ENCODE peak calls at places on chromosomes 5 and 9, in four cellular contexts. One of them, this sample, is unnamed.
A peak's percentile ranks its signal among the peaks of the same experiment; 100 is the strongest.

GRCh38 chr5:172274951-172275753 is 8.4 kb downstream of the UBTD2 start:
- DNase-seq in cardiac fibroblast: peak; percentile 68
- DNase-seq in NCI-H1105 treated with DMSO at 0.1 percent for 48 hours: no peak
- DNase-seq in NB4: no peak
- DNase-seq in this sample: no peak

GRCh38 chr5:111675540-111675939 is 81.5 kb downstream of the NREP start:
- DNase-seq in cardiac fibroblast: no peak
- DNase-seq in NCI-H1105 treated with DMSO at 0.1 percent for 48 hours: no peak
- DNase-seq in NB4: no peak
- DNase-seq in this sample: no peak

GRCh38 chr5:71586052-71586940 is 844 bp upstream of the MCCC2 start:
- DNase-seq in cardiac fibroblast: peak; percentile 41
- DNase-seq in NCI-H1105 treated with DMSO at 0.1 percent for 48 hours: peak; percentile 26
- DNase-seq in NB4: peak; percentile 55
- DNase-seq in this sample: no peak

GRCh38 chr5:141604318-141604717 is 14.5 kb downstream of the DIAPH1 start:
- DNase-seq in cardiac fibroblast: peak; percentile 98
- DNase-seq in NCI-H1105 treated with DMSO at 0.1 percent for 48 hours: no peak
- DNase-seq in NB4: peak; percentile 97
- DNase-seq in this sample: no peak

GRCh38 chr9:3007331-3007730 is 163.4 kb upstream of the PUM3 start:
- DNase-seq in cardiac fibroblast: no peak
- DNase-seq in NCI-H1105 treated with DMSO at 0.1 percent for 48 hours: no peak
- DNase-seq in NB4: no peak
- DNase-seq in this sample: no peak

GRCh38 chr9:105278751-105279150 is 34.3 kb downstream of the SLC44A1 start:
- DNase-seq in cardiac fibroblast: no peak
- DNase-seq in NCI-H1105 treated with DMSO at 0.1 percent for 48 hours: no peak
- DNase-seq in NB4: no peak
- DNase-seq in this sample: no peak

GRCh38 chr5:53169933-53170332 is 60.4 kb upstream of the MOCS2 start:
- DNase-seq in cardiac fibroblast: no peak
- DNase-seq in NCI-H1105 treated with DMSO at 0.1 percent for 48 hours: no peak
- DNase-seq in NB4: no peak
- DNase-seq in this sample: no peak

GRCh38 chr5:110262754-110263153 is 463.7 kb downstream of the TMEM232 start:
- DNase-seq in cardiac fibroblast: no peak
- DNase-seq in NCI-H1105 treated with DMSO at 0.1 percent for 48 hours: no peak
- DNase-seq in NB4: no peak
- DNase-seq in this sample: no peak

GRCh38 chr5:94389515-94389899 is 228.9 kb downstream of the KIAA0825 start:
- DNase-seq in cardiac fibroblast: no peak
- DNase-seq in NCI-H1105 treated with DMSO at 0.1 percent for 48 hours: no peak
- DNase-seq in NB4: no peak
- DNase-seq in this sample: no peak

GRCh38 chr9:89661956-89662717 is 57.3 kb downstream of the GADD45G start:
- DNase-seq in cardiac fibroblast: peak; percentile 59
- DNase-seq in NCI-H1105 treated with DMSO at 0.1 percent for 48 hours: peak; percentile 96
- DNase-seq in NB4: peak; percentile 20
- DNase-seq in this sample: peak; percentile 97

GRCh38 chr5:43728581-43728980 is 125.6 kb downstream of the NNT start:
- DNase-seq in cardiac fibroblast: no peak
- DNase-seq in NCI-H1105 treated with DMSO at 0.1 percent for 48 hours: no peak
- DNase-seq in NB4: no peak
- DNase-seq in this sample: no peak

GRCh38 chr9:14654932-14655331 is 38.3 kb downstream of the ZDHHC21 start:
- DNase-seq in cardiac fibroblast: peak; percentile 10
- DNase-seq in NCI-H1105 treated with DMSO at 0.1 percent for 48 hours: no peak
- DNase-seq in NB4: peak; percentile 12
- DNase-seq in this sample: no peak

GRCh38 chr5:145543968-145544367 is 291.2 kb downstream of the PRELID2 start:
- DNase-seq in cardiac fibroblast: no peak
- DNase-seq in NCI-H1105 treated with DMSO at 0.1 percent for 48 hours: no peak
- DNase-seq in NB4: no peak
- DNase-seq in this sample: no peak

GRCh38 chr9:12933957-12934356 is 159.1 kb downstream of the LURAP1L start:
- DNase-seq in cardiac fibroblast: peak; percentile 29
- DNase-seq in NCI-H1105 treated with DMSO at 0.1 percent for 48 hours: no peak
- DNase-seq in NB4: no peak
- DNase-seq in this sample: no peak

GRCh38 chr5:8842906-8843590 is 702.8 kb downstream of the SEMA5A start:
- DNase-seq in cardiac fibroblast: peak; percentile 53
- DNase-seq in NCI-H1105 treated with DMSO at 0.1 percent for 48 hours: no peak
- DNase-seq in NB4: peak; percentile 4
- DNase-seq in this sample: no peak

GRCh38 chr9:33734911-33735310 is 60.5 kb upstream of the PRSS3 start:
- DNase-seq in cardiac fibroblast: no peak
- DNase-seq in NCI-H1105 treated with DMSO at 0.1 percent for 48 hours: no peak
- DNase-seq in NB4: no peak
- DNase-seq in this sample: no peak

GRCh38 chr9:134329886-134330285 is 3.6 kb downstream of the RXRA start:
- DNase-seq in cardiac fibroblast: peak; percentile 27
- DNase-seq in NCI-H1105 treated with DMSO at 0.1 percent for 48 hours: no peak
- DNase-seq in NB4: no peak
- DNase-seq in this sample: no peak

GRCh38 chr5:17415282-17415681 is 82.7 kb upstream of the TAF11L2 start:
- DNase-seq in cardiac fibroblast: no peak
- DNase-seq in NCI-H1105 treated with DMSO at 0.1 percent for 48 hours: no peak
- DNase-seq in NB4: no peak
- DNase-seq in this sample: peak; percentile 81

GRCh38 chr5:50807661-50808060 is 141.2 kb downstream of the PARP8 start:
- DNase-seq in cardiac fibroblast: peak; percentile 66
- DNase-seq in NCI-H1105 treated with DMSO at 0.1 percent for 48 hours: no peak
- DNase-seq in NB4: no peak
- DNase-seq in this sample: peak; percentile 15

GRCh38 chr9:99445920-99446319 is 223.8 kb downstream of the SEC61B start:
- DNase-seq in cardiac fibroblast: no peak
- DNase-seq in NCI-H1105 treated with DMSO at 0.1 percent for 48 hours: no peak
- DNase-seq in NB4: no peak
- DNase-seq in this sample: no peak

GRCh38 chr5:132321109-132321721 is 27.0 kb downstream of the SLC22A4 start:
- DNase-seq in cardiac fibroblast: no peak
- DNase-seq in NCI-H1105 treated with DMSO at 0.1 percent for 48 hours: no peak
- DNase-seq in NB4: no peak
- DNase-seq in this sample: no peak

GRCh38 chr5:137199201-137199600 is 299.9 kb downstream of the SPOCK1 start:
- DNase-seq in cardiac fibroblast: no peak
- DNase-seq in NCI-H1105 treated with DMSO at 0.1 percent for 48 hours: no peak
- DNase-seq in NB4: no peak
- DNase-seq in this sample: no peak

GRCh38 chr5:173920024-173920753 is 32.0 kb downstream of the CPEB4 start:
- DNase-seq in cardiac fibroblast: no peak
- DNase-seq in NCI-H1105 treated with DMSO at 0.1 percent for 48 hours: peak; percentile 63
- DNase-seq in NB4: peak; percentile 21
- DNase-seq in this sample: no peak

GRCh38 chr5:54007822-54008777 is 302.3 kb downstream of the ARL15 start:
- DNase-seq in cardiac fibroblast: peak; percentile 55
- DNase-seq in NCI-H1105 treated with DMSO at 0.1 percent for 48 hours: no peak
- DNase-seq in NB4: no peak
- DNase-seq in this sample: no peak

GRCh38 chr5:135242021-135242480 is 157.0 kb downstream of the MACROH2A1 start:
- DNase-seq in cardiac fibroblast: peak; percentile 49
- DNase-seq in NCI-H1105 treated with DMSO at 0.1 percent for 48 hours: no peak
- DNase-seq in NB4: no peak
- DNase-seq in this sample: no peak

GRCh38 chr5:117204926-117205869 is 630.6 kb upstream of the SEMA6A start:
- DNase-seq in cardiac fibroblast: no peak
- DNase-seq in NCI-H1105 treated with DMSO at 0.1 percent for 48 hours: no peak
- DNase-seq in NB4: no peak
- DNase-seq in this sample: peak; percentile 82

GRCh38 chr9:107874137-107874536 is 384.6 kb upstream of the KLF4 start:
- DNase-seq in cardiac fibroblast: no peak
- DNase-seq in NCI-H1105 treated with DMSO at 0.1 percent for 48 hours: no peak
- DNase-seq in NB4: no peak
- DNase-seq in this sample: no peak

GRCh38 chr5:34411470-34412346 is 244.4 kb upstream of the RAI14 start:
- DNase-seq in cardiac fibroblast: peak; percentile 27
- DNase-seq in NCI-H1105 treated with DMSO at 0.1 percent for 48 hours: no peak
- DNase-seq in NB4: no peak
- DNase-seq in this sample: peak; percentile 35

GRCh38 chr9:68780735-68781134 is 75.7 kb downstream of the PIP5K1B start:
- DNase-seq in cardiac fibroblast: no peak
- DNase-seq in NCI-H1105 treated with DMSO at 0.1 percent for 48 hours: peak; percentile 3
- DNase-seq in NB4: no peak
- DNase-seq in this sample: no peak

GRCh38 chr5:68444833-68445232 is 229.3 kb downstream of the PIK3R1 start:
- DNase-seq in cardiac fibroblast: no peak
- DNase-seq in NCI-H1105 treated with DMSO at 0.1 percent for 48 hours: no peak
- DNase-seq in NB4: no peak
- DNase-seq in this sample: no peak

GRCh38 chr5:98902733-98903132 is 26.1 kb downstream of the CHD1 start:
- DNase-seq in cardiac fibroblast: peak; percentile 68
- DNase-seq in NCI-H1105 treated with DMSO at 0.1 percent for 48 hours: no peak
- DNase-seq in NB4: no peak
- DNase-seq in this sample: no peak

GRCh38 chr9:37903581-37903830 is 421 bp downstream of the SLC25A51 start:
- DNase-seq in cardiac fibroblast: no peak
- DNase-seq in NCI-H1105 treated with DMSO at 0.1 percent for 48 hours: no peak
- DNase-seq in NB4: no peak
- DNase-seq in this sample: no peak

GRCh38 chr5:181045316-181045715 is 5.2 kb downstream of the BTNL9 start:
- DNase-seq in cardiac fibroblast: no peak
- DNase-seq in NCI-H1105 treated with DMSO at 0.1 percent for 48 hours: no peak
- DNase-seq in NB4: peak; percentile 11
- DNase-seq in this sample: no peak

GRCh38 chr5:157280927-157281326 is 15.0 kb downstream of the CYFIP2 start:
- DNase-seq in cardiac fibroblast: peak; percentile 76
- DNase-seq in NCI-H1105 treated with DMSO at 0.1 percent for 48 hours: no peak
- DNase-seq in NB4: peak; percentile 19
- DNase-seq in this sample: no peak

GRCh38 chr9:18834740-18835361 is 198.2 kb downstream of the SAXO1 start:
- DNase-seq in cardiac fibroblast: no peak
- DNase-seq in NCI-H1105 treated with DMSO at 0.1 percent for 48 hours: no peak
- DNase-seq in NB4: no peak
- DNase-seq in this sample: no peak

GRCh38 chr5:107425541-107426031 is 245.2 kb downstream of the EFNA5 start:
- DNase-seq in cardiac fibroblast: peak; percentile 91
- DNase-seq in NCI-H1105 treated with DMSO at 0.1 percent for 48 hours: no peak
- DNase-seq in NB4: no peak
- DNase-seq in this sample: no peak

This sample was measured in NCI-H2171 treated with DMSO at 0.1 percent for 48 hours.